ENCODE peak calls at places on chromosomes 5 and 9, in five cellular contexts. X is H9, G is IMR-90, A is neuronal stem cell, U is mesenchymal stem cell. M is an unnamed sample.

GRCh38 chr5:94690778-94691177 is 72.3 kb downstream of the SLF1 start:
- DNase-seq in G (peak; percentile 56), A (no peak), U (peak; percentile 59), X (no peak), M (no peak)

GRCh38 chr5:20445326-20445860 is 457.4 kb upstream of the CDH18 start:
- DNase-seq in A (no peak), U (no peak), G (no peak), X (no peak), M (peak; percentile 10)

GRCh38 chr5:173028811-173029327 is 27.3 kb upstream of the CREBRF start:
- DNase-seq in G (no peak), A (no peak), U (no peak), X (no peak), M (no peak)

GRCh38 chr9:13970018-13970417 is 343.9 kb downstream of the NFIB start:
- DNase-seq in A (no peak), X (no peak), U (peak; percentile 26), G (no peak), M (no peak)

GRCh38 chr9:93962561-93963440 is 7.6 kb upstream of the BARX1 start:
- DNase-seq in U (peak; percentile 82), X (peak; percentile 72), G (peak; percentile 78), A (peak; percentile 81), M (peak; percentile 96)

GRCh38 chr5:138654281-138654867 is 79.2 kb upstream of the HSPA9 start:
- DNase-seq in U (peak; percentile 84), X (no peak), G (peak; percentile 78), A (no peak), M (no peak)

GRCh38 chr5:128695791-128696520 is 157.9 kb upstream of the FBN2 start:
- DNase-seq in X (peak; percentile 40), U (peak; percentile 5), G (peak; percentile 7), A (no peak), M (no peak)

GRCh38 chr5:35198096-35198495 is 32.2 kb downstream of the PRLR start:
- DNase-seq in U (peak; percentile 80), G (peak; percentile 37), X (no peak), A (no peak), M (no peak)

GRCh38 chr5:65482280-65482726 is 583 bp upstream of the ADAMTS6 start:
- DNase-seq in G (peak; percentile 58), U (peak; percentile 73), A (no peak), X (no peak), M (peak; percentile 55)

GRCh38 chr9:129258124-129258822 is 80.2 kb upstream of the IER5L start:
- DNase-seq in U (peak; percentile 83), A (peak; percentile 94), G (peak; percentile 83), X (peak; percentile 97), M (peak; percentile 95)

GRCh38 chr9:132783006-132783405 is 95.1 kb downstream of the AK8 start:
- DNase-seq in G (no peak), A (no peak), X (no peak), U (no peak), M (no peak)

GRCh38 chr5:23627976-23628375 is 120.6 kb downstream of the PRDM9 start:
- DNase-seq in A (no peak), G (no peak), X (no peak), U (no peak), M (no peak)

GRCh38 chr5:54514841-54515432 is 2.6 kb upstream of the SNX18 start:
- DNase-seq in X (no peak), A (no peak), G (peak; percentile 81), U (peak; percentile 52), M (no peak)

GRCh38 chr9:28774433-28775029 is 1201.2 kb upstream of the C9orf72 start:
- DNase-seq in G (peak; percentile 0), X (no peak), U (peak; percentile 61), A (peak; percentile 24), M (no peak)

GRCh38 chr5:178288373-178289368 is 56.1 kb upstream of the PHYKPL start:
- DNase-seq in A (peak; percentile 21), X (no peak), G (no peak), U (no peak), M (no peak)

GRCh38 chr9:136133191-136133958 is 14.7 kb upstream of the TMEM250 start:
- DNase-seq in X (peak; percentile 82), A (peak; percentile 70), G (no peak), U (peak; percentile 40), M (no peak)

GRCh38 chr9:134213508-134214394 is 49.4 kb upstream of the RNU6ATAC start:
- DNase-seq in X (no peak), U (no peak), A (no peak), G (no peak), M (no peak)

GRCh38 chr9:25964239-25964638 is 286.0 kb upstream of the TUSC1 start:
- DNase-seq in U (peak; percentile 87), G (peak; percentile 82), X (peak; percentile 65), A (peak; percentile 33), M (peak; percentile 76)

GRCh38 chr9:85522459-85523092 is 219.2 kb downstream of the AGTPBP1 start:
- DNase-seq in U (peak; percentile 45), A (peak; percentile 26), G (peak; percentile 25), X (peak; percentile 74), M (peak; percentile 34)

GRCh38 chr5:1110260-1110929 is 1.5 kb downstream of the SLC12A7 start:
- DNase-seq in G (no peak), A (no peak), U (no peak), X (no peak), M (no peak)

GRCh38 chr9:95048225-95049087 is 269.1 kb downstream of the FANCC start:
- DNase-seq in U (peak; percentile 68), X (peak; percentile 79), G (no peak), A (peak; percentile 56), M (peak; percentile 50)

GRCh38 chr9:120655005-120655622 is 59.2 kb downstream of the MEGF9 start:
- DNase-seq in U (peak; percentile 32), X (no peak), G (peak; percentile 70), A (no peak), M (peak; percentile 39)

GRCh38 chr5:68007446-68007845 is 208.1 kb upstream of the PIK3R1 start:
- DNase-seq in G (peak; percentile 78), X (no peak), A (no peak), U (peak; percentile 57), M (peak; percentile 62)

GRCh38 chr5:151295138-151295537 is 8.4 kb downstream of the SLC36A3 start:
- DNase-seq in G (no peak), X (no peak), A (no peak), U (no peak), M (peak; percentile 29)

GRCh38 chr5:119524461-119524860 is 72.2 kb downstream of the HSD17B4 start:
- DNase-seq in A (peak; percentile 3), X (no peak), U (no peak), G (peak; percentile 1), M (no peak)

GRCh38 chr5:151283120-151283825 is 20.3 kb downstream of the SLC36A3 start:
- DNase-seq in X (no peak), A (no peak), G (no peak), U (no peak), M (peak; percentile 94)

GRCh38 chr5:5220896-5221295 is 80.8 kb downstream of the ADAMTS16 start:
- DNase-seq in X (no peak), U (no peak), A (no peak), G (no peak), M (no peak)

GRCh38 chr5:163564321-163564924 is 59.0 kb downstream of the MAT2B start:
- DNase-seq in G (peak; percentile 69), A (peak; percentile 61), U (peak; percentile 68), X (peak; percentile 39), M (peak; percentile 54)

GRCh38 chr5:56684159-56684558 is 131.2 kb upstream of the MAP3K1 start:
- DNase-seq in A (no peak), U (no peak), X (no peak), G (no peak), M (no peak)

GRCh38 chr5:133370281-133370890 is 242.0 kb downstream of the FSTL4 start:
- DNase-seq in X (no peak), A (no peak), U (no peak), G (no peak), M (no peak)

GRCh38 chr9:123589666-123590239 is 233.8 kb downstream of the CRB2 start:
- DNase-seq in X (no peak), A (no peak), U (no peak), G (no peak), M (no peak)

GRCh38 chr9:33506626-33507370 is 17.3 kb upstream of the ANKRD18B start:
- DNase-seq in U (peak; percentile 93), G (peak; percentile 97), A (no peak), X (no peak), M (peak; percentile 34)

GRCh38 chr5:157665467-157666085 is 5.8 kb upstream of the C5orf52 start:
- DNase-seq in X (no peak), A (no peak), U (peak; percentile 64), G (peak; percentile 89), M (peak; percentile 63)

GRCh38 chr5:43233946-43234345 is 41.9 kb downstream of the NIM1K start:
- DNase-seq in G (no peak), X (no peak), U (no peak), A (no peak), M (no peak)

GRCh38 chr9:8961186-8961666 is 1161.6 kb upstream of the DMAC1 start:
- DNase-seq in G (no peak), X (no peak), U (peak; percentile 43), A (no peak), M (no peak)

DNA sequence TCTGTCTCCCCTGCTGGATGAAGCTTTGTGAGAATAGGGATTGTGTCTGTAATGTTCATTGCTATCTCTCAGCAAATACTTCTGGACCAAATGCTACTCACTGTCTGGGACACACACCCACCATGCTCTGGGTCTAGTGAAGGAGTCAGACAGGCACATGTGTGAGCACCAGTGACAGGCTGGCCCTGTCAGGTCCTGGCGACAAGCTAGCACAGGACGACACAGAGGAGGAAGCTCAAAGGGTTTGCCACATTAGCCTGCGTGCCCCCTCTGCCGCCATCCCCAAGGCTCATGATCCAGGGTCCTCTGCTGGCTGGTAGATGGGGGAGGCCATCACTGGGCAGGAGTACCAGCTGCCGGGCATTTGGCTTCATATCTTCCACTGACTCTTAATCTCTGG is 23.3 kb downstream of the LRSAM1 start:
- DNase-seq in A (no peak), U (no peak), G (no peak), X (no peak), M (no peak)
- H4K91ac ChIP-seq in A (no peak overlapping the region), U (no peak overlapping the region), G (no peak overlapping the region), X (no peak overlapping the region), M (no peak overlapping the region)

DNA sequence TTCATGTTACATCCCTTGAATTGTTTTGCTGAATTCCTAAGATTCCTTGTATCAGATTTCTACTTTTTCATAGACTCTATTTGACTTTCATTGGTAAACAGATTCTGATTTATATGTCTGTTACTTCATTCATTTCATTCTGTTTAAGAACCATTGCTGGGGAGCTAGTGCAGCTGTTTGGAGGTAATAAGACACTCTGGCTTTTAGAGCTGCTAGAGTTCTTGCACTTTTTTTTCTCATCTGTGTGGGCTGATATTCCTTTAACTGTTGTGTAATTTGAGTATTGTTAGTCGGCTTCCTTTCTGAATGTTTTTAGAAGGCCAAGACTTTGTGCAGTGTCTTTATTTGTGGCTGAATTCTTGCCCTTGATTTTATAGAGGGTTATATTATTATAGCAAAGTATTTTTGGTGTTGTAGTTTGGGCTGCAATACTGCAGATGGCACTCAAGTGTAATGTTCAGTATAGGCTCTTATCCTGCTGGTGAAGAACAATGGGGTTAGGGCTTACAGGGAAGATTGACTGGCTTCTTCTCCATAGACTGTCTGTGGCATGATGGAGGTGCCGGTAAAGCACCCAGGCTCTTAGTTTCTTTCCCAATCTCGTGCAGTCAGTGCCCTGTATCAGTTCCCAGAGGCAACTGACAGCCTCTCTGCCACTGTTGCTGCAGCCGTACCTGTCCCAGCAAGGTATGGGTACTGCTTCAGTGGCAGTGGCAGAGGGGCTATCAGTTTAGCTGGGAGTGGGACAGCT is 162.2 kb downstream of the OXCT1 start:
- DNase-seq in U (peak; percentile 52), X (peak; percentile 55), G (peak; percentile 76), A (peak; percentile 9), M (peak; percentile 57)
- H4K91ac ChIP-seq in U (no peak overlapping the region), X (no peak overlapping the region), G (peak overlapping the region; percentile 22), A (no peak overlapping the region), M (no peak overlapping the region)

GRCh38 chr5:176743136-176743827 is 67.1 kb upstream of the UNC5A start:
- DNase-seq in G (no peak), A (no peak), X (peak; percentile 55), U (no peak), M (no peak)
- H4K91ac ChIP-seq in G (no peak overlapping the region), A (no peak overlapping the region), X (no peak overlapping the region), U (no peak overlapping the region), M (no peak overlapping the region)

GRCh38 chr5:2324788-2325187 is 426.7 kb downstream of the IRX2 start:
- DNase-seq in A (no peak), G (no peak), U (no peak), X (no peak), M (no peak)
- H4K91ac ChIP-seq in A (no peak overlapping the region), G (no peak overlapping the region), U (no peak overlapping the region), X (no peak overlapping the region), M (no peak overlapping the region)

M was measured in trophoblast cell.